ENCODE peak calls at places on chromosomes 7 and 10, in five cellular contexts. U is BJ, S is A549, J is fibroblast of lung, Y is cardiac fibroblast. Z is an unnamed sample.

GRCh38 chr7:134279898-134280297 is 36.8 kb downstream of the SLC35B4 start:
- DNase-seq in U (no peak), S (no peak), J (no peak), Y (no peak), Z (no peak)

GRCh38 chr10:100968839-100969174 is 497 bp upstream of the SEMA4G start:
- DNase-seq in U (no peak), S (no peak), J (no peak), Y (no peak), Z (no peak)

GRCh38 chr10:78756604-78757442 is 311.9 kb upstream of the ZMIZ1 start:
- DNase-seq in U (peak; percentile 92), S (peak; percentile 80), J (peak; percentile 97), Y (peak; percentile 97), Z (peak; percentile 96)

GRCh38 chr10:74307061-74307651 is 156.1 kb downstream of the ADK start:
- DNase-seq in U (no peak), S (no peak), J (no peak), Y (no peak), Z (no peak)

GRCh38 chr7:103887853-103888602 is 101.4 kb downstream of the RELN start:
- DNase-seq in U (peak; percentile 4), S (no peak), J (no peak), Y (no peak), Z (no peak)

GRCh38 chr10:127873901-127874470 is 18.8 kb downstream of the CLRN3 start:
- DNase-seq in U (no peak), S (no peak), J (no peak), Y (no peak), Z (no peak)

GRCh38 chr7:65302883-65303282 is 70.8 kb upstream of the ZNF92 start:
- DNase-seq in U (no peak), S (no peak), J (no peak), Y (no peak), Z (no peak)

GRCh38 chr7:154777023-154777422 is 225.9 kb downstream of the PAXIP1 start:
- DNase-seq in U (no peak), S (peak; percentile 16), J (peak; percentile 92), Y (no peak), Z (peak; percentile 6)

GRCh38 chr10:4780782-4781181 is 45.2 kb upstream of the AKR1E2 start:
- DNase-seq in U (no peak), S (no peak), J (peak; percentile 77), Y (peak; percentile 87), Z (peak; percentile 75)

GRCh38 chr7:2309889-2310331 is 4.3 kb downstream of the SNX8 start:
- DNase-seq in U (no peak), S (peak; percentile 89), J (peak; percentile 97), Y (peak; percentile 85), Z (peak; percentile 49)

GRCh38 chr10:47346572-47347302 is 1.4 kb upstream of the RBP3 start:
- DNase-seq in U (no peak), S (no peak), J (no peak), Y (peak; percentile 8), Z (peak; percentile 32)

GRCh38 chr10:119393019-119393418 is 149.5 kb downstream of the RGS10 start:
- DNase-seq in U (no peak), S (no peak), J (no peak), Y (no peak), Z (no peak)

GRCh38 chr7:151012921-151013347 is 11.4 kb downstream of the ATG9B start:
- DNase-seq in U (no peak), S (peak; percentile 54), J (peak; percentile 23), Y (peak; percentile 47), Z (no peak)

GRCh38 chr10:132844069-132844809 is 58.3 kb upstream of the NKX6-2 start:
- DNase-seq in U (no peak), S (no peak), J (no peak), Y (no peak), Z (no peak)

GRCh38 chr7:1121886-1122831 is 34.2 kb downstream of the GPER1 start:
- DNase-seq in U (no peak), S (no peak), J (no peak), Y (no peak), Z (no peak)

GRCh38 chr10:103578782-103579382 is 85.4 kb downstream of the NEURL1 start:
- DNase-seq in U (no peak), S (peak; percentile 39), J (no peak), Y (no peak), Z (no peak)

GRCh38 chr10:60970526-60970925 is 26.5 kb upstream of the RHOBTB1 start:
- DNase-seq in U (no peak), S (no peak), J (no peak), Y (no peak), Z (no peak)

GRCh38 chr7:151752816-151753600 is 123.9 kb downstream of the PRKAG2 start:
- DNase-seq in U (no peak), S (no peak), J (peak; percentile 40), Y (peak; percentile 17), Z (no peak)

GRCh38 chr7:23700058-23700457 is 10.0 kb upstream of the STK31 start:
- DNase-seq in U (no peak), S (no peak), J (no peak), Y (no peak), Z (peak; percentile 36)

GRCh38 chr7:135713836-135714470 is 14.0 kb downstream of the SLC13A4 start:
- DNase-seq in U (no peak), S (no peak), J (peak; percentile 31), Y (no peak), Z (peak; percentile 22)

GRCh38 chr7:15396210-15397158 is 165.3 kb downstream of the AGMO start:
- DNase-seq in U (no peak), S (peak; percentile 32), J (no peak), Y (no peak), Z (no peak)

GRCh38 chr10:113450906-113451305 is 101.9 kb upstream of the HABP2 start:
- DNase-seq in U (no peak), S (no peak), J (no peak), Y (no peak), Z (no peak)

GRCh38 chr10:909831-910230 is 21.7 kb downstream of the LARP4B start:
- DNase-seq in U (peak; percentile 30), S (no peak), J (peak; percentile 77), Y (peak; percentile 60), Z (peak; percentile 42)

GRCh38 chr10:31896972-31897384 is 31.7 kb downstream of the ARHGAP12 start:
- DNase-seq in U (peak; percentile 56), S (peak; percentile 75), J (peak; percentile 84), Y (peak; percentile 81), Z (peak; percentile 60)

GRCh38 chr7:72490301-72490700 is 78.2 kb upstream of the CALN1 start:
- DNase-seq in U (no peak), S (no peak), J (no peak), Y (no peak), Z (no peak)

DNA sequence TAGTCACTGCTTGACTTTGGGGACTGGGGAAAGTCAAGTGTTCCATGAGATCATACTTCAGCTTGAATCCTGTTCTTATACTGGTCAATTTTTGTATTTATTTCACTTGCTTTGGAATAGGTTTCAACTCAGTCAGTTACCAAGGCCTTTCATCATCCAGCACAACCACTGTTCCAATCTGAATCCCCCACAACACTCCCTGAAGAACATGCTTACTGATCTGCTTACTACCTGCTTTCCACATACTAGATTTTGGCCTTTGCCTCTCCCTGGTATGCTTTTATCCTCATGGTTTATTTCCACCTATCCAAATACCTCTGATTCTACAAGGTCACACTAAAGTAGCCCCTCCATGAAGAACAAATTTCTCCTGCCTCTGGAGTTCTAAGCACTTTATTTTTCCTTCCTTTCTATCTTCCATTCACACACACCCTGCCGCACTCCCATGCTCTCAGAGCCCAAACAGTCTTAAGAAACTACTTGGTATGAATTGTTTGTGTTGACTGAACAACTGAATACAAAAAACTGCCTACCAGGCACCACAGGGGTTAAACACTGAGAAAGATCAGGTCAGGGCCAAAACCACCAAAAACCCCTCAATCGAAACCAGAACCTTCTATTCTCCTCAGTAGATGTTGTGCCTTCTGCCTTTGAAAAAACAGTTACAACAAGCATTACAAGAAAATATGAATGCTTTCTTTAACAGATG is 178.1 kb downstream of the AVL9 start:
- DNase-seq in U (no peak), S (no peak), J (no peak), Y (no peak), Z (no peak)
- H3K4me3 ChIP-seq in U (no peak overlapping the region), S (no peak overlapping the region), J (no peak overlapping the region), Y (no peak overlapping the region), Z (no peak overlapping the region)

GRCh38 chr7:96596120-96596826 is 113.4 kb downstream of the SEM1 start:
- DNase-seq in U (no peak), S (peak; percentile 2), J (peak; percentile 0), Y (peak; percentile 2), Z (no peak)
- TF ChIP-seq CTCF in U (no peak), S (no peak), J (peak; percentile 8), Y (no peak), Z (no peak)

GRCh38 chr10:96292971-96293909 is 11.0 kb upstream of the DNTT start:
- DNase-seq in U (no peak), S (peak; percentile 59), J (peak; percentile 27), Y (peak; percentile 58), Z (peak; percentile 26)

GRCh38 chr10:96290368-96291133 is 13.7 kb upstream of the DNTT start:
- DNase-seq in U (no peak), S (no peak), J (no peak), Y (no peak), Z (no peak)

GRCh38 chr10:96288151-96288621 is 16.0 kb upstream of the DNTT start:
- DNase-seq in U (no peak), S (no peak), J (no peak), Y (no peak), Z (no peak)

GRCh38 chr10:96287392-96288105 is 16.2 kb upstream of the BLNK start:
- DNase-seq in U (no peak), S (peak; percentile 31), J (peak; percentile 6), Y (peak; percentile 2), Z (no peak)

DNA sequence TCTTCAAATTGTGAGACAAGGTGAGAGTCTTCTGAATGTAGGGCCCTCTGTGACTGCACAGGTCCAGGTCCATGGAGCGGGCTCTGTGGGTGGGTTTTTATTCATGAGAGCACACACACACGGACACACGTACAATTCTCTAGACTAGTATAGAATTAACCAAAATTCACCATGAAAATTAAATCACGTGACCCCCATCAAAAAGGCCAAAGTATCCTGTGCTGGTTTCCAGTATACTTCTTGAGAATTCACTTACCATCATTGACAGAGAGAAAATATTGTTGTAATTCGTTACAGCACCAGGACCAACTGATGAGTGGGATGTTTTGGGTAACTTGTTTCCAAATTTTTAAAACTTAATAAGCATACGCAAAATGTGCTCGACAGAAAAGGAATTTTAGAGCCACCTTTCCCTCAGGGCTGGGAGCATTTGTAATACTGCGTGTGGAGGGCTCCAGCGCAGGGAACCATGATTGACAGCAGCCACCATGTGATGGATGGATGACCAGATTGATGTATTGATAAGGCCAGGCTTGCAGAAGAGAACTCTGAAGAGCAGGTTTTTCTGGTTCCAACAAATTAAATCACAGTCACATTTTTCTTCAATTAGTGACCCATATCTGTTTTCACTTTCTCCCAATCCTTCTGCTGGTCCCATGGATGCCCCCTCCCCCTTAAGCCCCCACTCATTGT is 14.9 kb upstream of the DNTT start:
- DNase-seq in U (no peak), S (no peak), J (no peak), Y (no peak), Z (no peak)
- H3K4me3 ChIP-seq in U (no peak overlapping the region), S (no peak overlapping the region), J (no peak overlapping the region), Y (no peak overlapping the region), Z (no peak overlapping the region)

GRCh38 chr7:98823226-98823625 is 46.6 kb downstream of the TMEM130 start:
- DNase-seq in U (no peak), S (no peak), J (no peak), Y (no peak), Z (no peak)

GRCh38 chr7:98826400-98826799 is 43.4 kb downstream of the TMEM130 start:
- DNase-seq in U (no peak), S (no peak), J (no peak), Y (no peak), Z (no peak)

GRCh38 chr7:98828368-98828767 is 41.4 kb downstream of the TMEM130 start:
- DNase-seq in U (no peak), S (no peak), J (no peak), Y (no peak), Z (no peak)

GRCh38 chr7:98827258-98827657 is 42.6 kb downstream of the TMEM130 start:
- DNase-seq in U (no peak), S (no peak), J (no peak), Y (no peak), Z (no peak)

GRCh38 chr7:98826811-98827231 is 43.0 kb downstream of the TMEM130 start:
- DNase-seq in U (no peak), S (no peak), J (no peak), Y (peak; percentile 29), Z (peak; percentile 56)
- TF ChIP-seq CTCF in U (peak; percentile 18), S (no peak), J (no peak), Y (no peak), Z (no peak)